ENCODE peak calls at places on chromosomes 2 and 18, in five cellular contexts. One of them, this sample, is unnamed.

GRCh38 chr2:239716536-239717318 is 308.4 kb downstream of the NDUFA10 start:
- DNase-seq in iPS-NIHi11: no peak
- DNase-seq in bronchial epithelial cell: no peak
- DNase-seq in CD8-positive, alpha-beta memory T cell: no peak
- DNase-seq in B cell: no peak
- DNase-seq in this sample: peak

GRCh38 chr2:132449868-132450267 is 33.3 kb downstream of the GPR39 start:
- DNase-seq in iPS-NIHi11: no peak
- DNase-seq in B cell: no peak
- DNase-seq in CD8-positive, alpha-beta memory T cell: no peak
- DNase-seq in bronchial epithelial cell: no peak
- DNase-seq in this sample: no peak

GRCh38 chr2:165462433-165462832 is 7.1 kb upstream of the CSRNP3 start:
- DNase-seq in iPS-NIHi11: no peak
- DNase-seq in B cell: no peak
- DNase-seq in bronchial epithelial cell: no peak
- DNase-seq in CD8-positive, alpha-beta memory T cell: no peak
- DNase-seq in this sample: no peak

GRCh38 chr2:213251618-213252017 is 32.6 kb upstream of the SPAG16 start:
- DNase-seq in B cell: peak
- DNase-seq in iPS-NIHi11: peak
- DNase-seq in CD8-positive, alpha-beta memory T cell: no peak
- DNase-seq in bronchial epithelial cell: peak
- DNase-seq in this sample: no peak

GRCh38 chr2:231221761-231222160 is 23.3 kb downstream of the ARMC9 start:
- DNase-seq in B cell: no peak
- DNase-seq in iPS-NIHi11: no peak
- DNase-seq in CD8-positive, alpha-beta memory T cell: no peak
- DNase-seq in bronchial epithelial cell: no peak
- DNase-seq in this sample: no peak

GRCh38 chr2:240203842-240204270 is 63.4 kb upstream of the OTOS start:
- DNase-seq in bronchial epithelial cell: no peak
- DNase-seq in CD8-positive, alpha-beta memory T cell: no peak
- DNase-seq in iPS-NIHi11: no peak
- DNase-seq in B cell: no peak
- DNase-seq in this sample: no peak

GRCh38 chr2:225164406-225165048 is 122.3 kb upstream of the DOCK10 start:
- DNase-seq in bronchial epithelial cell: no peak
- DNase-seq in iPS-NIHi11: no peak
- DNase-seq in CD8-positive, alpha-beta memory T cell: no peak
- DNase-seq in B cell: no peak
- DNase-seq in this sample: no peak

GRCh38 chr2:11248-11941 is 34.9 kb downstream of the FAM110C start:
- DNase-seq in bronchial epithelial cell: peak
- DNase-seq in iPS-NIHi11: peak
- DNase-seq in B cell: no peak
- DNase-seq in CD8-positive, alpha-beta memory T cell: peak
- DNase-seq in this sample: peak

GRCh38 chr2:73896362-73897239 is 3.8 kb downstream of the ACTG2 start:
- DNase-seq in bronchial epithelial cell: no peak
- DNase-seq in CD8-positive, alpha-beta memory T cell: no peak
- DNase-seq in B cell: no peak
- DNase-seq in iPS-NIHi11: no peak
- DNase-seq in this sample: no peak

GRCh38 chr2:134999536-134999935 is 47.7 kb downstream of the MAP3K19 start:
- DNase-seq in bronchial epithelial cell: no peak
- DNase-seq in B cell: no peak
- DNase-seq in iPS-NIHi11: no peak
- DNase-seq in CD8-positive, alpha-beta memory T cell: no peak
- DNase-seq in this sample: no peak

GRCh38 chr2:23651187-23651983 is 266.4 kb downstream of the KLHL29 start:
- DNase-seq in bronchial epithelial cell: peak
- DNase-seq in CD8-positive, alpha-beta memory T cell: no peak
- DNase-seq in B cell: no peak
- DNase-seq in iPS-NIHi11: no peak
- DNase-seq in this sample: no peak

GRCh38 chr2:64932327-64933216 is 56.6 kb upstream of the SLC1A4 start:
- DNase-seq in CD8-positive, alpha-beta memory T cell: no peak
- DNase-seq in bronchial epithelial cell: no peak
- DNase-seq in B cell: peak
- DNase-seq in iPS-NIHi11: no peak
- DNase-seq in this sample: no peak

GRCh38 chr2:159961005-159961404 is 101.4 kb downstream of the PLA2R1 start:
- DNase-seq in B cell: no peak
- DNase-seq in bronchial epithelial cell: peak
- DNase-seq in CD8-positive, alpha-beta memory T cell: no peak
- DNase-seq in iPS-NIHi11: no peak
- DNase-seq in this sample: no peak

GRCh38 chr18:55275042-55275897 is 312.7 kb downstream of the TCF4 start:
- DNase-seq in bronchial epithelial cell: peak
- DNase-seq in CD8-positive, alpha-beta memory T cell: no peak
- DNase-seq in iPS-NIHi11: peak
- DNase-seq in B cell: no peak
- DNase-seq in this sample: no peak

GRCh38 chr2:128473175-128474013 is 154.7 kb upstream of the HS6ST1 start:
- DNase-seq in B cell: no peak
- DNase-seq in iPS-NIHi11: no peak
- DNase-seq in CD8-positive, alpha-beta memory T cell: no peak
- DNase-seq in bronchial epithelial cell: no peak
- DNase-seq in this sample: peak

GRCh38 chr2:146239392-146240135 is 1605.3 kb upstream of the ACVR2A start:
- DNase-seq in B cell: no peak
- DNase-seq in iPS-NIHi11: no peak
- DNase-seq in bronchial epithelial cell: no peak
- DNase-seq in CD8-positive, alpha-beta memory T cell: no peak
- DNase-seq in this sample: no peak

GRCh38 chr2:172968061-172968469 is 107.6 kb upstream of the MAP3K20 start:
- DNase-seq in bronchial epithelial cell: no peak
- DNase-seq in iPS-NIHi11: no peak
- DNase-seq in B cell: no peak
- DNase-seq in CD8-positive, alpha-beta memory T cell: no peak
- DNase-seq in this sample: no peak

GRCh38 chr2:69577467-69578200 is 65.9 kb downstream of the AAK1 start:
- DNase-seq in B cell: no peak
- DNase-seq in CD8-positive, alpha-beta memory T cell: no peak
- DNase-seq in bronchial epithelial cell: no peak
- DNase-seq in iPS-NIHi11: no peak
- DNase-seq in this sample: no peak

GRCh38 chr2:191165190-191165643 is 14.4 kb upstream of the STAT4 start:
- DNase-seq in iPS-NIHi11: peak
- DNase-seq in bronchial epithelial cell: peak
- DNase-seq in B cell: peak
- DNase-seq in CD8-positive, alpha-beta memory T cell: no peak
- DNase-seq in this sample: no peak

GRCh38 chr18:24114924-24115549 is 23.8 kb upstream of the CABYR start:
- DNase-seq in bronchial epithelial cell: no peak
- DNase-seq in B cell: no peak
- DNase-seq in CD8-positive, alpha-beta memory T cell: no peak
- DNase-seq in iPS-NIHi11: no peak
- DNase-seq in this sample: no peak

GRCh38 chr2:99439989-99440388 is 49.8 kb downstream of the REV1 start:
- DNase-seq in B cell: no peak
- DNase-seq in bronchial epithelial cell: no peak
- DNase-seq in CD8-positive, alpha-beta memory T cell: no peak
- DNase-seq in iPS-NIHi11: no peak
- DNase-seq in this sample: no peak

GRCh38 chr2:120278901-120279300 is 26.2 kb downstream of the RALB start:
- DNase-seq in B cell: no peak
- DNase-seq in iPS-NIHi11: no peak
- DNase-seq in bronchial epithelial cell: no peak
- DNase-seq in CD8-positive, alpha-beta memory T cell: no peak
- DNase-seq in this sample: no peak

GRCh38 chr2:73986085-73986680 is 1.5 kb downstream of the TET3 start:
- DNase-seq in B cell: no peak
- DNase-seq in bronchial epithelial cell: no peak
- DNase-seq in iPS-NIHi11: no peak
- DNase-seq in CD8-positive, alpha-beta memory T cell: peak
- DNase-seq in this sample: no peak

GRCh38 chr2:163191372-163191771 is 352.8 kb upstream of the KCNH7 start:
- DNase-seq in CD8-positive, alpha-beta memory T cell: no peak
- DNase-seq in bronchial epithelial cell: peak
- DNase-seq in iPS-NIHi11: peak
- DNase-seq in B cell: peak
- DNase-seq in this sample: no peak

GRCh38 chr2:134128746-134129145 is 125.1 kb upstream of the MGAT5 start:
- DNase-seq in B cell: no peak
- DNase-seq in CD8-positive, alpha-beta memory T cell: no peak
- DNase-seq in iPS-NIHi11: no peak
- DNase-seq in bronchial epithelial cell: no peak
- DNase-seq in this sample: no peak

This sample was measured in endodermal cell.